ENCODE peak calls at places on chromosomes 4 and X, in seven cellular contexts. F is GM12891, B is K562, V is H1, Q is GM12878, H is HepG2, T is SK-N-SH. U is an unnamed sample.
A peak's percentile ranks its signal among the peaks of the same experiment; 100 is the strongest.

GRCh38 chr4:108519208-108519833 is 101.1 kb upstream of the RPL34 start:
- DNase-seq in Q (no peak), F (no peak), T (no peak), H (no peak), V (no peak), B (no peak), U (no peak)

GRCh38 chr4:55247521-55247920 is 98.5 kb upstream of the SRD5A3 start:
- DNase-seq in B (no peak), T (no peak), V (no peak), H (no peak), Q (no peak), F (no peak), U (no peak)

GRCh38 chr4:183658362-183659028 is 490 bp downstream of the RWDD4 start:
- DNase-seq in Q (no peak), H (peak; percentile 37), T (peak; percentile 83), B (peak; percentile 34), V (no peak), F (peak; percentile 27), U (peak; percentile 33)

GRCh38 chr4:30429813-30430466 is 290.2 kb upstream of the PCDH7 start:
- DNase-seq in T (no peak), Q (no peak), H (no peak), F (no peak), B (no peak), V (no peak), U (no peak)

GRCh38 chrX:106862972-106863688 is 40.0 kb downstream of the RIPPLY1 start:
- DNase-seq in Q (no peak), B (no peak), H (peak; percentile 3), V (peak; percentile 15), F (no peak), T (peak; percentile 24), U (no peak)

GRCh38 chrX:15413101-15413500 is 28.9 kb upstream of the VEGFD start:
- DNase-seq in F (no peak), H (no peak), B (no peak), Q (no peak), V (no peak), T (no peak), U (no peak)

GRCh38 chrX:124238268-124238667 is 94.2 kb upstream of the TEX13D start:
- DNase-seq in B (no peak), V (no peak), F (no peak), H (no peak), Q (no peak), T (no peak), U (no peak)

GRCh38 chr4:95087657-95088455 is 330.1 kb downstream of the BMPR1B start:
- DNase-seq in F (no peak), B (no peak), V (no peak), H (no peak), Q (no peak), T (peak; percentile 8), U (no peak)

GRCh38 chr4:24772061-24772705 is 23.2 kb upstream of the SOD3 start:
- DNase-seq in Q (no peak), T (no peak), B (no peak), H (no peak), V (no peak), F (no peak), U (no peak)

GRCh38 chr4:105277702-105278101 is 131.0 kb downstream of the TET2 start:
- DNase-seq in F (no peak), H (no peak), V (no peak), Q (no peak), B (no peak), T (no peak), U (no peak)

GRCh38 chr4:105088110-105088879 is 58.4 kb upstream of the TET2 start:
- DNase-seq in T (no peak), V (peak; percentile 43), Q (no peak), H (no peak), F (no peak), B (no peak), U (no peak)

GRCh38 chrX:129566081-129566480 is 26.0 kb downstream of the OCRL start:
- DNase-seq in H (no peak), F (no peak), Q (no peak), B (no peak), V (no peak), T (no peak), U (no peak)

GRCh38 chr4:1364748-1365147 is 17.7 kb downstream of the UVSSA start:
- DNase-seq in T (no peak), H (no peak), Q (no peak), V (no peak), B (no peak), F (no peak), U (no peak)

GRCh38 chr4:175656615-175657014 is 155.4 kb downstream of the GPM6A start:
- DNase-seq in T (no peak), H (no peak), F (no peak), B (no peak), Q (no peak), V (no peak), U (no peak)

GRCh38 chr4:176377705-176378302 is 58.0 kb downstream of the SPCS3 start:
- DNase-seq in V (no peak), T (peak; percentile 5), F (peak; percentile 9), H (no peak), Q (no peak), B (no peak), U (no peak)

GRCh38 chrX:1914606-1915365 is 299.9 kb downstream of the ASMT start:
- DNase-seq in V (no peak), H (no peak), B (no peak), Q (no peak), F (no peak), T (no peak), U (no peak)

GRCh38 chrX:28920141-28920540 is 332.9 kb downstream of the IL1RAPL1 start:
- DNase-seq in B (no peak), T (no peak), Q (no peak), V (no peak), H (no peak), F (no peak), U (no peak)

GRCh38 chr4:84579410-84579791 is 3.5 kb upstream of the CDS1 start:
- DNase-seq in H (no peak), Q (no peak), T (no peak), V (no peak), F (no peak), B (no peak), U (no peak)

GRCh38 chrX:107708762-107709161 is 66.8 kb downstream of the TSC22D3 start:
- DNase-seq in B (no peak), Q (no peak), H (no peak), F (no peak), V (no peak), T (no peak), U (no peak)

GRCh38 chr4:171266666-171267065 is 546.5 kb upstream of the GALNTL6 start:
- DNase-seq in T (no peak), B (no peak), H (no peak), Q (no peak), F (no peak), V (no peak), U (no peak)

GRCh38 chr4:1403177-1403583 is 3.1 kb downstream of the NKX1-1 start:
- DNase-seq in H (no peak), V (no peak), Q (no peak), B (no peak), F (no peak), T (no peak), U (no peak)

GRCh38 chr4:26183017-26183416 is 137.8 kb upstream of the RBPJ start:
- DNase-seq in B (no peak), V (no peak), H (no peak), F (no peak), T (no peak), Q (no peak), U (no peak)

GRCh38 chr4:25564836-25565235 is 90.8 kb upstream of the SLC34A2 start:
- DNase-seq in V (no peak), B (no peak), H (no peak), Q (no peak), T (no peak), F (no peak), U (no peak)

GRCh38 chr4:140238353-140239041 is 84.5 kb upstream of the MAML3 start:
- DNase-seq in F (no peak), H (no peak), V (no peak), T (peak; percentile 82), Q (no peak), B (no peak), U (no peak)

GRCh38 chr4:100696531-100696930 is 178.7 kb upstream of the EMCN start:
- DNase-seq in T (no peak), H (no peak), B (no peak), F (no peak), Q (no peak), V (no peak), U (no peak)

GRCh38 chr4:125321709-125322362 is 7.1 kb downstream of the FAT4 start:
- DNase-seq in B (no peak), V (no peak), H (no peak), F (no peak), Q (no peak), T (no peak), U (no peak)

GRCh38 chr4:791866-792630 is 33.9 kb downstream of the CPLX1 start:
- DNase-seq in B (peak; percentile 54), V (no peak), Q (no peak), H (no peak), F (no peak), T (no peak), U (no peak)

GRCh38 chr4:135144498-135144897 is 942.9 kb upstream of the PABPC4L start:
- DNase-seq in T (no peak), B (no peak), V (no peak), F (no peak), Q (no peak), H (no peak), U (no peak)
- TF ChIP-seq TAF1 in T (no peak), B (no peak), V (no peak), F (no peak), Q (no peak), H (no peak), U (no peak)

GRCh38 chr4:27210874-27211428 is 350.3 kb downstream of the STIM2 start:
- DNase-seq in H (no peak), F (no peak), B (no peak), V (no peak), T (no peak), Q (no peak), U (no peak)
- TF ChIP-seq POLR2AphosphoS5 in H (no peak), F (no peak), B (no peak), V (no peak), T (no peak), Q (no peak), U (no peak)

GRCh38 chr4:18314731-18315130 is 293.2 kb upstream of the LCORL start:
- DNase-seq in T (peak; percentile 15), F (no peak), B (no peak), V (no peak), Q (no peak), H (no peak), U (no peak)

GRCh38 chr4:18322111-18322510 is 300.6 kb upstream of the LCORL start:
- DNase-seq in B (no peak), V (no peak), H (no peak), Q (no peak), F (no peak), T (no peak), U (no peak)

GRCh38 chr4:18319456-18319855 is 297.9 kb upstream of the LCORL start:
- DNase-seq in V (no peak), Q (no peak), T (peak; percentile 25), H (no peak), B (no peak), F (no peak), U (no peak)

GRCh38 chr4:18318682-18319410 is 297.3 kb upstream of the LCORL start:
- DNase-seq in Q (no peak), V (no peak), B (no peak), T (peak; percentile 80), H (no peak), F (no peak), U (no peak)
- TF ChIP-seq TAF1 in Q (no peak), V (no peak), B (no peak), T (no peak), H (no peak), F (no peak), U (no peak)

GRCh38 chr4:47217884-47218283 is 186.5 kb downstream of the GABRB1 start:
- DNase-seq in B (no peak), V (no peak), Q (no peak), T (no peak), H (no peak), F (no peak), U (no peak)
- TF ChIP-seq POLR2AphosphoS5 in B (no peak), V (no peak), Q (no peak), T (peak; percentile 32), H (no peak), F (no peak), U (no peak)